ENCODE peak calls at places on chromosomes 2 and 18, in four cellular contexts. C is stimulated activated CD8-positive, alpha-beta memory T cell treated with anti-CD3 and anti-CD28 coated beads, Interleukin-4, amount 100 ng/mL, for 4 hours; O is activated T-helper 1 cell treated with Interleukin-2 at 50 U/mL for 16 hours; T is AG10803. I is an unnamed sample.

GRCh38 chr2:102915128-102915527 is 153.3 kb downstream of the TMEM182 start:
- DNase-seq in C (no peak), O (no peak), T (peak; percentile 41), I (peak; percentile 8)

GRCh38 chr2:161134547-161135518 is 25.4 kb upstream of the TANK start:
- DNase-seq in C (no peak), O (no peak), T (peak; percentile 42), I (peak; percentile 9)

GRCh38 chr2:112187805-112188596 is 49.8 kb downstream of the FBLN7 start:
- DNase-seq in C (peak; percentile 60), O (peak; percentile 60), T (no peak), I (no peak)

GRCh38 chr2:2590796-2591541 is 259.9 kb upstream of the MYT1L start:
- DNase-seq in C (no peak), O (no peak), T (no peak), I (no peak)

GRCh38 chr2:127389778-127390435 is 2.1 kb upstream of the MAP3K2 start:
- DNase-seq in C (no peak), O (no peak), T (no peak), I (no peak)

GRCh38 chr2:19865151-19865550 is 36.6 kb downstream of the TTC32 start:
- DNase-seq in C (no peak), O (no peak), T (no peak), I (no peak)

GRCh38 chr18:50507120-50507590 is 52.7 kb upstream of the MAPK4 start:
- DNase-seq in C (no peak), O (no peak), T (no peak), I (peak; percentile 26)

GRCh38 chr2:199950396-199950795 is 4.9 kb downstream of the TYW5 start:
- DNase-seq in C (no peak), O (no peak), T (no peak), I (no peak)